ENCODE peak calls at places on chromosomes 4 and X, in nine cellular contexts. One of them, this sample, is unnamed.

GRCh38 chr4:78149737-78150136 is 92.6 kb downstream of the FRAS1 start:
- DNase-seq in neural crest cell: no peak
- DNase-seq in body of pancreas: no peak
- DNase-seq in mesothelial cell of epicardium: no peak
- DNase-seq in PC-3: no peak
- DNase-seq in uterus: no peak
- DNase-seq in dorsolateral prefrontal cortex: no peak
- DNase-seq in GM06990: no peak
- DNase-seq in colonic mucosa: no peak
- DNase-seq in this sample: no peak

GRCh38 chr4:176789955-176790354 is 2.8 kb downstream of the VEGFC start:
- DNase-seq in neural crest cell: no peak
- DNase-seq in body of pancreas: no peak
- DNase-seq in mesothelial cell of epicardium: no peak
- DNase-seq in PC-3: peak
- DNase-seq in uterus: no peak
- DNase-seq in dorsolateral prefrontal cortex: no peak
- DNase-seq in GM06990: no peak
- DNase-seq in colonic mucosa: no peak
- DNase-seq in this sample: no peak

GRCh38 chr4:112766422-112766821 is 129.5 kb downstream of the LARP7 start:
- DNase-seq in neural crest cell: peak
- DNase-seq in body of pancreas: no peak
- DNase-seq in mesothelial cell of epicardium: no peak
- DNase-seq in PC-3: peak
- DNase-seq in uterus: no peak
- DNase-seq in dorsolateral prefrontal cortex: no peak
- DNase-seq in GM06990: no peak
- DNase-seq in colonic mucosa: no peak
- DNase-seq in this sample: no peak

GRCh38 chrX:2536974-2537373 is 36.2 kb upstream of the DHRSX start:
- DNase-seq in neural crest cell: no peak
- DNase-seq in body of pancreas: no peak
- DNase-seq in mesothelial cell of epicardium: no peak
- DNase-seq in PC-3: no peak
- DNase-seq in uterus: no peak
- DNase-seq in dorsolateral prefrontal cortex: no peak
- DNase-seq in GM06990: no peak
- DNase-seq in colonic mucosa: no peak
- DNase-seq in this sample: no peak

GRCh38 chr4:54165438-54165837 is 63.7 kb upstream of the PDGFRA start:
- DNase-seq in neural crest cell: no peak
- DNase-seq in body of pancreas: no peak
- DNase-seq in mesothelial cell of epicardium: no peak
- DNase-seq in PC-3: peak
- DNase-seq in uterus: no peak
- DNase-seq in dorsolateral prefrontal cortex: no peak
- DNase-seq in GM06990: no peak
- DNase-seq in colonic mucosa: no peak
- DNase-seq in this sample: no peak

GRCh38 chr4:156958276-156959074 is 13.1 kb downstream of the PDGFC start:
- DNase-seq in neural crest cell: no peak
- DNase-seq in body of pancreas: no peak
- DNase-seq in mesothelial cell of epicardium: no peak
- DNase-seq in PC-3: peak
- DNase-seq in uterus: no peak
- DNase-seq in dorsolateral prefrontal cortex: no peak
- DNase-seq in GM06990: no peak
- DNase-seq in colonic mucosa: no peak
- DNase-seq in this sample: no peak

GRCh38 chrX:149949743-149950436 is 11.6 kb upstream of the EOLA2 start:
- DNase-seq in neural crest cell: no peak
- DNase-seq in body of pancreas: no peak
- DNase-seq in mesothelial cell of epicardium: no peak
- DNase-seq in PC-3: no peak
- DNase-seq in uterus: no peak
- DNase-seq in dorsolateral prefrontal cortex: no peak
- DNase-seq in GM06990: no peak
- DNase-seq in colonic mucosa: no peak
- DNase-seq in this sample: no peak

GRCh38 chrX:129808163-129808828 is 28.5 kb downstream of the SASH3 start:
- DNase-seq in neural crest cell: no peak
- DNase-seq in body of pancreas: no peak
- DNase-seq in mesothelial cell of epicardium: no peak
- DNase-seq in PC-3: no peak
- DNase-seq in uterus: no peak
- DNase-seq in dorsolateral prefrontal cortex: no peak
- DNase-seq in GM06990: no peak
- DNase-seq in colonic mucosa: no peak
- DNase-seq in this sample: no peak

GRCh38 chr4:143549924-143550323 is 36.4 kb downstream of the SMARCA5 start:
- DNase-seq in neural crest cell: no peak
- DNase-seq in body of pancreas: no peak
- DNase-seq in mesothelial cell of epicardium: no peak
- DNase-seq in PC-3: no peak
- DNase-seq in uterus: no peak
- DNase-seq in dorsolateral prefrontal cortex: no peak
- DNase-seq in GM06990: no peak
- DNase-seq in colonic mucosa: no peak
- DNase-seq in this sample: no peak

GRCh38 chr4:190015538-190016368 is 11.3 kb downstream of the FRG2 start:
- DNase-seq in neural crest cell: no peak
- DNase-seq in body of pancreas: no peak
- DNase-seq in mesothelial cell of epicardium: no peak
- DNase-seq in PC-3: no peak
- DNase-seq in uterus: no peak
- DNase-seq in dorsolateral prefrontal cortex: no peak
- DNase-seq in GM06990: no peak
- DNase-seq in colonic mucosa: no peak
- DNase-seq in this sample: no peak

GRCh38 chr4:105025263-105026017 is 121.2 kb upstream of the TET2 start:
- DNase-seq in neural crest cell: no peak
- DNase-seq in body of pancreas: no peak
- DNase-seq in mesothelial cell of epicardium: no peak
- DNase-seq in PC-3: no peak
- DNase-seq in uterus: no peak
- DNase-seq in dorsolateral prefrontal cortex: no peak
- DNase-seq in GM06990: no peak
- DNase-seq in colonic mucosa: no peak
- DNase-seq in this sample: no peak

GRCh38 chr4:113998026-113998425 is 18.6 kb upstream of the ARSJ start:
- DNase-seq in neural crest cell: no peak
- DNase-seq in body of pancreas: no peak
- DNase-seq in mesothelial cell of epicardium: no peak
- DNase-seq in PC-3: no peak
- DNase-seq in uterus: no peak
- DNase-seq in dorsolateral prefrontal cortex: no peak
- DNase-seq in GM06990: no peak
- DNase-seq in colonic mucosa: peak
- DNase-seq in this sample: no peak

DNA sequence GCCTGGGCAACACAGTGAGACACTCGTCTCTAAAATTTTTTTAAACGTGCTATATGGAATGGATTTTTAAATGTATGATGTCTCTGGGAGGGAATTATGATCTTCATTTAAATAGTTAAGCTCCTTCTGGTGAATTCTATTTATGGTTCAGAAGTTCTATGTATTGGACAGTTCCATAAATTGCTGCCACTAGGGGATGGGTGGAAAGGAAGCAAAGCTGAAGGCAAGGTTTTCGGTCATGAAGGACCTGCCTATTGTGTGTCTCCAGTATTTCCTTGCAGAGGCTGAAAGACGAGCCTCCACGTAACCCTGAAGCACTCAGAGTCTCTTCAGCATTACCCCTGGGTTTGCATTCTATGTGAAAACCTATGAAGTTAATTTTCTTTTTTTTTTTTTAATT is 451.5 kb upstream of the FAT1 start:
- DNase-seq in neural crest cell: no peak
- DNase-seq in body of pancreas: no peak
- DNase-seq in mesothelial cell of epicardium: no peak
- DNase-seq in PC-3: peak
- DNase-seq in uterus: no peak
- DNase-seq in dorsolateral prefrontal cortex: no peak
- DNase-seq in GM06990: no peak
- DNase-seq in colonic mucosa: no peak
- DNase-seq in this sample: no peak
- TF ChIP-seq CTCF in neural crest cell: peak
- TF ChIP-seq CTCF in body of pancreas: no peak
- TF ChIP-seq CTCF in mesothelial cell of epicardium: no peak
- TF ChIP-seq CTCF in PC-3: peak
- TF ChIP-seq CTCF in uterus: no peak
- TF ChIP-seq CTCF in dorsolateral prefrontal cortex: no peak
- TF ChIP-seq CTCF in GM06990: no peak
- TF ChIP-seq CTCF in colonic mucosa: peak
- TF ChIP-seq CTCF in this sample: peak

GRCh38 chrX:153734871-153735270 is 10.2 kb downstream of the ABCD1 start:
- DNase-seq in neural crest cell: no peak
- DNase-seq in body of pancreas: no peak
- DNase-seq in mesothelial cell of epicardium: no peak
- DNase-seq in PC-3: no peak
- DNase-seq in uterus: no peak
- DNase-seq in dorsolateral prefrontal cortex: no peak
- DNase-seq in GM06990: no peak
- DNase-seq in colonic mucosa: no peak
- DNase-seq in this sample: no peak

GRCh38 chrX:153736871-153737441 is 12.3 kb downstream of the ABCD1 start:
- DNase-seq in neural crest cell: no peak
- DNase-seq in body of pancreas: no peak
- DNase-seq in mesothelial cell of epicardium: no peak
- DNase-seq in PC-3: no peak
- DNase-seq in uterus: no peak
- DNase-seq in dorsolateral prefrontal cortex: no peak
- DNase-seq in GM06990: no peak
- DNase-seq in colonic mucosa: no peak
- DNase-seq in this sample: no peak

GRCh38 chrX:153736071-153736820 is 11.6 kb downstream of the ABCD1 start:
- DNase-seq in neural crest cell: no peak
- DNase-seq in body of pancreas: no peak
- DNase-seq in mesothelial cell of epicardium: no peak
- DNase-seq in PC-3: no peak
- DNase-seq in uterus: no peak
- DNase-seq in dorsolateral prefrontal cortex: no peak
- DNase-seq in GM06990: no peak
- DNase-seq in colonic mucosa: no peak
- DNase-seq in this sample: no peak

GRCh38 chrX:153733651-153734240 is 9.1 kb downstream of the ABCD1 start:
- DNase-seq in neural crest cell: no peak
- DNase-seq in body of pancreas: no peak
- DNase-seq in mesothelial cell of epicardium: no peak
- DNase-seq in PC-3: no peak
- DNase-seq in uterus: no peak
- DNase-seq in dorsolateral prefrontal cortex: no peak
- DNase-seq in GM06990: no peak
- DNase-seq in colonic mucosa: no peak
- DNase-seq in this sample: no peak

GRCh38 chrX:153735274-153735673 is 10.6 kb downstream of the ABCD1 start:
- DNase-seq in neural crest cell: no peak
- DNase-seq in body of pancreas: no peak
- DNase-seq in mesothelial cell of epicardium: no peak
- DNase-seq in PC-3: no peak
- DNase-seq in uterus: no peak
- DNase-seq in dorsolateral prefrontal cortex: no peak
- DNase-seq in GM06990: no peak
- DNase-seq in colonic mucosa: no peak
- DNase-seq in this sample: no peak
- TF ChIP-seq CTCF in neural crest cell: no peak
- TF ChIP-seq CTCF in body of pancreas: no peak
- TF ChIP-seq CTCF in mesothelial cell of epicardium: no peak
- TF ChIP-seq CTCF in PC-3: peak
- TF ChIP-seq CTCF in uterus: no peak
- TF ChIP-seq CTCF in dorsolateral prefrontal cortex: no peak
- TF ChIP-seq CTCF in GM06990: no peak
- TF ChIP-seq CTCF in colonic mucosa: no peak
- TF ChIP-seq CTCF in this sample: no peak

DNA sequence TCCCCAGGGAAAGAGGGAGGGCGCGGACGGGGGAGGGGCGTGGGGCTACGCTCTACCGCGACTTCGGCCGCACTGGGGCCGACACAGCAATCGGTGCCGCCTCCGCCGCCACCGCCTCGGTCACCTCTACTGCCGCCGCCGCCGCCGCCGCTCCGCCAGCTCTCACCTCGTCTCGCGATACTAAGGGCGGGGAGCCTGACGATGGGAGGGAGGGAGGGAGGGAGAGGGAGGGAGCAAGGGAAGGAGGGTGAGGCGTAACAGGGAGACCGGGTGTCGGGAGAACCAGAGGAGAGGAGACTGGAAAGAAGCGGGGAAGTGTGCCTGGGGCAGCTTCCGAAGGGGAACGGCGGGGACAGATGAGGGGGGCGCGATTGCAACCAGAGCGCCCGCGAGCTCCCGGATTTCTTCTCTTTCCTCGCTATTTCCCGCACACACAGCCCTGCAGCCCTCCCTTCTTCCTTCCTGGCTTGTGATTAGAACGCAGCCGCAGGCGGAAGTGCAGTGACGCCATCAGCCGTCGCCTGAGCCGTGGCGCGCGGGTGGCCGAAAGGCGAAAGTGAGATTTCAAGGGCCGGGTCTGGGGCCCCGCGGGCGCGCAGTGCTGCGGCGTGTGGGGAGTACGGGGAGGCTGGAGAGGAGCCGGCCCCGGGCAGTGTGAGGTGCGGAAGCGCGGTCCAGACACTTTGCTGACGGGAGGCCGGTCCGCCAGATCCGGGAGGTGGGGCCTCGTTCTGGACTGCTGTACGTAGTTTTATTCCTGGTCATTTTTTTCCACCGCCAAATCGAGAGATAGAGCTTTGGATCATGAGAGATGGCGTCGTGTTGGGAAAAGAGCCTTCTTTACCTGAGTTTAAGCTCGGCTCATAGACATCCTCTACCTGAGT is at the start of gene ANKRD17:
- DNase-seq in neural crest cell: peak
- DNase-seq in body of pancreas: peak
- DNase-seq in mesothelial cell of epicardium: peak
- DNase-seq in PC-3: peak
- DNase-seq in uterus: peak
- DNase-seq in dorsolateral prefrontal cortex: peak
- DNase-seq in GM06990: peak
- DNase-seq in colonic mucosa: peak
- DNase-seq in this sample: peak
- TF ChIP-seq CTCF in neural crest cell: peak
- TF ChIP-seq CTCF in body of pancreas: peak
- TF ChIP-seq CTCF in mesothelial cell of epicardium: peak
- TF ChIP-seq CTCF in PC-3: peak
- TF ChIP-seq CTCF in uterus: no peak
- TF ChIP-seq CTCF in dorsolateral prefrontal cortex: no peak
- TF ChIP-seq CTCF in GM06990: no peak
- TF ChIP-seq CTCF in colonic mucosa: no peak
- TF ChIP-seq CTCF in this sample: peak

DNA sequence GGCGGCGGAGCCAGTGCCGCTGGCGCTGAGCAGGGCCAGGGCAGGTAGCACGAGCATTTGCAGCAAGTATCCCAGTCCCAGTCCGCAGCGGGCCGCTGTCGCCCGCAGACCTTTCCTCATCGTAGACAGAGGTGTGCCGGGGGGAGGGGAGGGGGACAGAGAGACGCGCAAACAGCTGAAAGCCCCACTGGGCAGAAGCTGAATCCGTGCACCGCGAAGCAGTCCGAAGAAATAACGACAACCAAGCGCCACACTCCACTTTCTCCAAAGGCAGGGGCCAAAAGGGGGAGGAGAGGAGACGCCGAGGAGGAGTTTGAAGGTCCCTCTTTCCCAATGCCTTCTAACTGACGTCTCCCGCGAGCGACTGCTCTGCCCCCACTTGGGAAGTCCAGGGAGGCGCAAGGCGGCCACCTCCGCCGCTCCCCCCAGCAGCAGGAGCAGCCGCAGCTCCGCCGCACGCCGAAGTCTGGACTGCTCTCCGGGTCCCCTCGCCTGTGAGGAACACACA is at the start of gene UNC5C:
- DNase-seq in neural crest cell: peak
- DNase-seq in body of pancreas: peak
- DNase-seq in mesothelial cell of epicardium: peak
- DNase-seq in PC-3: no peak
- DNase-seq in uterus: peak
- DNase-seq in dorsolateral prefrontal cortex: no peak
- DNase-seq in GM06990: peak
- DNase-seq in colonic mucosa: peak
- DNase-seq in this sample: no peak
- TF ChIP-seq CTCF in neural crest cell: no peak
- TF ChIP-seq CTCF in body of pancreas: no peak
- TF ChIP-seq CTCF in mesothelial cell of epicardium: no peak
- TF ChIP-seq CTCF in PC-3: no peak
- TF ChIP-seq CTCF in uterus: no peak
- TF ChIP-seq CTCF in dorsolateral prefrontal cortex: no peak
- TF ChIP-seq CTCF in GM06990: no peak
- TF ChIP-seq CTCF in colonic mucosa: no peak
- TF ChIP-seq CTCF in this sample: peak

This sample was measured in chondrocyte.